ENCODE peak calls at places on chromosomes 13 and 19, in four cellular contexts. T is H9, Q is left cardiac atrium, Y is activated B cell treated with CpG ODN at 0.5 μM for 24 hours. D is an unnamed sample.

GRCh38 chr19:40798997-40799557 is at the start of gene EGLN2:
- DNase-seq in T (no peak), Q (no peak), Y (peak), D (no peak)

GRCh38 chr13:51995677-51996551 is 15.3 kb downstream of the ATP7B start:
- DNase-seq in T (no peak), Q (peak), Y (no peak), D (no peak)

GRCh38 chr19:4284176-4284958 is 5.3 kb downstream of the SHD start:
- DNase-seq in T (peak), Q (no peak), Y (no peak), D (no peak)

GRCh38 chr13:99505814-99506269 is 4.6 kb downstream of the TM9SF2 start:
- DNase-seq in T (no peak), Q (no peak), Y (no peak), D (no peak)

GRCh38 chr13:25541434-25542123 is 169.8 kb downstream of the ATP8A2 start:
- DNase-seq in T (no peak), Q (no peak), Y (no peak), D (no peak)

GRCh38 chr13:96762876-96763275 is 231.4 kb downstream of the OXGR1 start:
- DNase-seq in T (no peak), Q (no peak), Y (no peak), D (no peak)

GRCh38 chr19:55526216-55527196 is 10.4 kb downstream of the SBK2 start:
- DNase-seq in T (no peak), Q (peak), Y (no peak), D (peak)

GRCh38 chr19:11737964-11738745 is 591 bp downstream of the ZNF823 start:
- DNase-seq in T (peak), Q (peak), Y (peak), D (peak)

GRCh38 chr19:17764348-17764747 is 13.1 kb downstream of the FCHO1 start:
- DNase-seq in T (no peak), Q (no peak), Y (no peak), D (no peak)

GRCh38 chr13:49996166-49996915 is 501 bp upstream of the TRIM13 start:
- DNase-seq in T (peak), Q (peak), Y (peak), D (peak)

GRCh38 chr13:94825507-94825906 is 113.2 kb upstream of the SOX21 start:
- DNase-seq in T (peak), Q (peak), Y (no peak), D (no peak)

GRCh38 chr13:26941345-26942174 is 181.0 kb upstream of the GPR12 start:
- DNase-seq in T (no peak), Q (no peak), Y (no peak), D (no peak)

GRCh38 chr13:92838786-92839185 is 387.8 kb upstream of the GPC6 start:
- DNase-seq in T (no peak), Q (no peak), Y (no peak), D (no peak)

GRCh38 chr13:108957369-108958012 is 328.1 kb downstream of the MYO16 start:
- DNase-seq in T (no peak), Q (no peak), Y (no peak), D (no peak)

GRCh38 chr13:31119526-31119925 is 42.2 kb downstream of the HSPH1 start:
- DNase-seq in T (no peak), Q (no peak), Y (no peak), D (no peak)

GRCh38 chr19:7921302-7921954 is 1.3 kb downstream of the SNAPC2 start:
- DNase-seq in T (no peak), Q (no peak), Y (no peak), D (no peak)

GRCh38 chr13:43428545-43429287 is 358.1 kb downstream of the ENOX1 start:
- DNase-seq in T (no peak), Q (no peak), Y (no peak), D (no peak)

GRCh38 chr13:30796833-30797601 is 61.7 kb downstream of the ALOX5AP start:
- DNase-seq in T (no peak), Q (no peak), Y (no peak), D (no peak)